ENCODE peak calls at places on chromosomes 12 and 14, in eight cellular contexts. E is lower leg skin, B is naive B cell, G is RWPE2, A is smooth muscle cell of the brain vasculature, R is ecto neural progenitor cell, H is GM19239, L is natural killer cell. Y is an unnamed sample.
A peak's percentile ranks its signal among the peaks of the same experiment; 100 is the strongest.

GRCh38 chr12:68792952-68793351 is 15.0 kb upstream of the MDM2 start:
- DNase-seq in H (peak; percentile 31), A (no peak), R (no peak), L (no peak), B (peak; percentile 31), G (no peak), E (peak; percentile 21), Y (no peak)

GRCh38 chr12:574475-575128 is 88.6 kb downstream of the NINJ2 start:
- DNase-seq in A (no peak), L (no peak), H (no peak), E (peak; percentile 46), B (no peak), R (no peak), G (no peak), Y (no peak)

GRCh38 chr12:120132863-120133385 is 16.4 kb upstream of the RAB35 start:
- DNase-seq in H (peak; percentile 67), A (no peak), E (no peak), R (no peak), G (no peak), B (peak; percentile 25), L (no peak), Y (no peak)

GRCh38 chr12:26046886-26047285 is 78.0 kb downstream of the BHLHE41 start:
- DNase-seq in B (no peak), A (no peak), R (no peak), G (no peak), E (no peak), L (no peak), H (no peak), Y (no peak)

GRCh38 chr14:55553791-55554190 is 26.2 kb upstream of the KTN1 start:
- DNase-seq in B (no peak), A (no peak), H (no peak), E (no peak), G (no peak), R (no peak), L (no peak), Y (no peak)

GRCh38 chr14:61528591-61529021 is 166.7 kb upstream of the HIF1A start:
- DNase-seq in E (no peak), G (no peak), L (peak; percentile 31), A (no peak), H (no peak), B (no peak), R (no peak), Y (no peak)

GRCh38 chr14:102317564-102318248 is 1.8 kb upstream of the ZNF839 start:
- DNase-seq in B (no peak), L (no peak), G (no peak), R (no peak), A (no peak), E (no peak), H (no peak), Y (no peak)

GRCh38 chr14:72023128-72024042 is 91.2 kb downstream of the RGS6 start:
- DNase-seq in L (no peak), E (no peak), R (no peak), B (no peak), H (no peak), G (no peak), A (no peak), Y (no peak)

GRCh38 chr14:75566321-75566720 is 12.1 kb upstream of the FLVCR2 start:
- DNase-seq in A (no peak), G (no peak), L (no peak), R (no peak), H (no peak), B (no peak), E (no peak), Y (no peak)

GRCh38 chr12:25099010-25099409 is 96.0 kb downstream of the DNAI7 start:
- DNase-seq in A (no peak), R (no peak), L (no peak), H (no peak), B (no peak), E (no peak), G (no peak), Y (no peak)

GRCh38 chr12:6016756-6017155 is 71.7 kb upstream of the ANO2 start:
- DNase-seq in R (no peak), E (no peak), G (no peak), B (no peak), H (no peak), A (no peak), L (no peak), Y (no peak)

GRCh38 chr12:122964439-122965257 is 1.6 kb downstream of the ABCB9 start:
- DNase-seq in R (no peak), A (no peak), L (no peak), B (no peak), G (no peak), H (no peak), E (no peak), Y (no peak)

GRCh38 chr12:42442328-42442759 is 116.4 kb downstream of the PPHLN1 start:
- DNase-seq in E (no peak), H (no peak), R (no peak), A (no peak), B (no peak), L (no peak), G (no peak), Y (no peak)

GRCh38 chr14:70000601-70001000 is 121.4 kb downstream of the SMOC1 start:
- DNase-seq in G (no peak), B (no peak), H (no peak), L (no peak), E (peak; percentile 68), A (no peak), R (no peak), Y (no peak)

GRCh38 chr14:95292660-95293425 is 26.9 kb downstream of the CLMN start:
- DNase-seq in G (no peak), A (no peak), H (no peak), L (no peak), B (no peak), E (peak; percentile 82), R (no peak), Y (no peak)

GRCh38 chr12:63010698-63011097 is 75.7 kb upstream of the PPM1H start:
- DNase-seq in L (no peak), A (no peak), G (no peak), H (no peak), B (no peak), E (no peak), R (no peak), Y (no peak)

GRCh38 chr12:8886515-8887284 is 27.6 kb upstream of the PHC1 start:
- DNase-seq in B (no peak), H (no peak), R (no peak), G (no peak), L (no peak), A (no peak), E (no peak), Y (no peak)

GRCh38 chr14:22986508-22987054 is 4.2 kb upstream of the AJUBA start:
- DNase-seq in B (peak; percentile 78), H (peak; percentile 81), R (peak; percentile 86), A (no peak), G (peak; percentile 85), E (peak; percentile 98), L (peak; percentile 78), Y (peak; percentile 86)

GRCh38 chr14:50062438-50063039 is 53.8 kb downstream of the VCPKMT start:
- DNase-seq in G (no peak), A (no peak), R (no peak), H (no peak), L (peak; percentile 67), E (peak; percentile 82), B (peak; percentile 43), Y (no peak)

GRCh38 chr14:60565211-60565610 is 56.3 kb downstream of the SIX6 start:
- DNase-seq in G (no peak), A (peak; percentile 37), E (no peak), B (no peak), R (no peak), H (no peak), L (no peak), Y (no peak)

GRCh38 chr14:77022219-77022852 is 6.2 kb downstream of the IRF2BPL start:
- DNase-seq in A (no peak), E (no peak), B (no peak), L (no peak), G (peak; percentile 56), H (peak; percentile 69), R (no peak), Y (no peak)

GRCh38 chr14:98131406-98131805 is 1140.6 kb downstream of the BCL11B start:
- DNase-seq in H (no peak), E (no peak), L (no peak), R (no peak), B (no peak), G (no peak), A (no peak), Y (no peak)

GRCh38 chr14:36066636-36067035 is 109.9 kb downstream of the PTCSC3 start:
- DNase-seq in L (no peak), H (no peak), R (no peak), B (no peak), G (no peak), E (no peak), A (no peak), Y (no peak)

GRCh38 chr12:89833337-89834252 is 125.0 kb upstream of the ATP2B1 start:
- DNase-seq in L (no peak), E (no peak), B (no peak), R (no peak), A (no peak), H (no peak), G (no peak), Y (no peak)

GRCh38 chr12:84793558-84794367 is 118.8 kb downstream of the SLC6A15 start:
- DNase-seq in R (no peak), G (no peak), H (no peak), B (no peak), L (no peak), E (peak; percentile 81), A (no peak), Y (no peak)

GRCh38 chr12:4355843-4356327 is 23.6 kb downstream of the FGF23 start:
- DNase-seq in A (no peak), E (no peak), L (no peak), G (no peak), B (peak; percentile 7), R (peak; percentile 83), H (no peak), Y (no peak)

GRCh38 chr14:92880851-92881250 is 42.1 kb upstream of the CHGA start:
- DNase-seq in R (no peak), E (no peak), A (no peak), G (no peak), B (no peak), L (no peak), H (no peak), Y (no peak)

GRCh38 chr12:9674226-9674590 is 4.7 kb downstream of the CLEC2D start:
- DNase-seq in A (no peak), B (no peak), R (no peak), H (no peak), L (no peak), E (no peak), G (no peak), Y (no peak)

GRCh38 chr14:105220699-105221597 is 27.4 kb upstream of the BTBD6 start:
- DNase-seq in A (no peak), H (no peak), B (no peak), L (no peak), E (no peak), G (no peak), R (no peak), Y (no peak)

GRCh38 chr14:70011098-70011497 is 131.9 kb downstream of the SMOC1 start:
- DNase-seq in L (no peak), R (no peak), G (no peak), E (no peak), A (no peak), B (no peak), H (no peak), Y (no peak)

GRCh38 chr12:52415870-52416750 is 10.0 kb upstream of the KRT82 start:
- DNase-seq in L (no peak), E (no peak), B (no peak), G (no peak), R (no peak), A (no peak), H (no peak), Y (no peak)